ENCODE peak calls at places on chromosome 5, in six cellular contexts. U is transverse colon; I is stimulated activated CD8-positive, alpha-beta memory T cell treated with anti-CD3 and anti-CD28 coated beads, Interleukin-7, amount 100 ng/mL, for 1 hour; Q is activated CD4-positive, alpha-beta T cell treated with anti-CD3 and anti-CD28 coated beads, Interleukin-2, amount 10 ng/mL, durations not matched to agents 7 days and 5 days; H is DMS153; M is hippocampal formation. G is an unnamed sample.

GRCh38 chr5:171366645-171367044 is 21.0 kb upstream of the NPM1 start:
- DNase-seq in I (no peak), M (no peak), H (no peak), U (no peak), Q (no peak), G (no peak)

GRCh38 chr5:33370135-33370472 is 70.7 kb upstream of the TARS1 start:
- DNase-seq in U (no peak), H (no peak), M (no peak), I (no peak), Q (no peak), G (peak; percentile 70)

GRCh38 chr5:90398726-90399125 is 10.8 kb downstream of the CETN3 start:
- DNase-seq in M (peak; percentile 34), U (no peak), I (no peak), H (no peak), Q (no peak), G (no peak)

GRCh38 chr5:40224421-40224820 is 455.3 kb upstream of the PTGER4 start:
- DNase-seq in H (no peak), U (no peak), M (no peak), Q (no peak), I (no peak), G (no peak)

GRCh38 chr5:159218595-159219023 is 9.3 kb upstream of the RNF145 start:
- DNase-seq in M (no peak), U (no peak), H (no peak), Q (no peak), I (no peak), G (no peak)

GRCh38 chr5:89457411-89458329 is 574.7 kb upstream of the MEF2C start:
- DNase-seq in H (peak; percentile 37), M (no peak), U (no peak), Q (no peak), I (no peak), G (peak; percentile 29)

GRCh38 chr5:54159153-54159836 is 151.1 kb downstream of the ARL15 start:
- DNase-seq in I (no peak), U (no peak), M (no peak), H (no peak), Q (no peak), G (no peak)

GRCh38 chr5:93581738-93582414 is 857 bp upstream of the NR2F1-AS1 start:
- DNase-seq in H (no peak), M (no peak), U (no peak), I (no peak), Q (no peak), G (no peak)

GRCh38 chr5:57442080-57442839 is 40.4 kb downstream of the ACTBL2 start:
- DNase-seq in M (no peak), Q (no peak), I (no peak), H (no peak), U (no peak), G (peak; percentile 97)

GRCh38 chr5:41637424-41637823 is 127.0 kb upstream of the PLCXD3 start:
- DNase-seq in M (no peak), Q (no peak), U (no peak), H (no peak), I (no peak), G (no peak)

GRCh38 chr5:135072357-135073247 is 38.6 kb upstream of the PITX1 start:
- DNase-seq in I (no peak), Q (no peak), U (no peak), H (peak; percentile 14), M (no peak), G (no peak)

GRCh38 chr5:92944903-92945629 is 636.0 kb downstream of the NR2F1-AS1 start:
- DNase-seq in I (no peak), Q (no peak), U (no peak), M (no peak), H (no peak), G (peak; percentile 68)

GRCh38 chr5:94983861-94984535 is 300.9 kb downstream of the MCTP1 start:
- DNase-seq in M (no peak), Q (no peak), U (no peak), I (no peak), H (no peak), G (peak; percentile 24)